ENCODE peak calls at places on chromosomes 3 and 15, in four cellular contexts. E is brain microvascular endothelial cell, M is coronary artery, A is GM12864. N is an unnamed sample.

GRCh38 chr15:89486726-89487050 is 9.7 kb downstream of the RHCG start:
- DNase-seq in E (no peak), M (no peak), A (peak; percentile 12), N (peak; percentile 69)

GRCh38 chr3:59482001-59482400 is 432.2 kb upstream of the CFAP20DC start:
- DNase-seq in M (no peak), A (no peak), E (no peak), N (no peak)

GRCh38 chr3:119893769-119894168 is 111.9 kb downstream of the NR1I2 start:
- DNase-seq in M (no peak), E (no peak), A (no peak), N (no peak)

GRCh38 chr3:98733055-98733777 is 29.9 kb upstream of the ST3GAL6 start:
- DNase-seq in M (no peak), E (no peak), A (no peak), N (peak; percentile 32)

GRCh38 chr15:41659855-41660234 is 360 bp upstream of the MGA start:
- DNase-seq in M (no peak), A (no peak), E (no peak), N (no peak)

GRCh38 chr15:96703794-96704550 is 373.5 kb downstream of the NR2F2 start:
- DNase-seq in E (no peak), M (no peak), A (no peak), N (no peak)

GRCh38 chr3:149216195-149216869 is 5.3 kb downstream of the CP start:
- DNase-seq in E (no peak), M (no peak), A (no peak), N (no peak)

GRCh38 chr3:125121246-125122010 is 65.6 kb upstream of the HEG1 start:
- DNase-seq in E (no peak), M (no peak), A (peak; percentile 73), N (peak; percentile 67)

GRCh38 chr3:38000242-38000916 is 9.8 kb downstream of the VILL start:
- DNase-seq in A (no peak), M (no peak), E (no peak), N (no peak)

GRCh38 chr3:71468311-71469130 is 115.0 kb downstream of the FOXP1 start:
- DNase-seq in E (no peak), A (no peak), M (no peak), N (no peak)

GRCh38 chr3:195181781-195182469 is 89.0 kb downstream of the XXYLT1 start:
- DNase-seq in M (no peak), A (no peak), E (no peak), N (no peak)

GRCh38 chr3:53085476-53085875 is 39.6 kb upstream of the SFMBT1 start:
- DNase-seq in A (no peak), M (peak; percentile 4), E (no peak), N (no peak)

GRCh38 chr3:113626513-113627371 is 69.7 kb downstream of the USF3 start:
- DNase-seq in M (no peak), A (peak; percentile 31), E (peak; percentile 71), N (peak; percentile 49)

GRCh38 chr3:53166781-53167291 is 5.8 kb downstream of the PRKCD start:
- DNase-seq in M (no peak), A (no peak), E (peak; percentile 25), N (no peak)

GRCh38 chr15:47750030-47750739 is 32.9 kb downstream of the SEMA6D start:
- DNase-seq in E (peak; percentile 83), M (no peak), A (no peak), N (no peak)

GRCh38 chr3:42680256-42680655 is 5.1 kb upstream of the KLHL40 start:
- DNase-seq in A (no peak), E (peak; percentile 29), M (no peak), N (no peak)

GRCh38 chr15:38254065-38254883 is 1.6 kb downstream of the SPRED1 start:
- DNase-seq in E (peak; percentile 57), A (peak; percentile 33), M (no peak), N (peak; percentile 20)

GRCh38 chr3:127462111-127462655 is 128.3 kb downstream of the TPRA1 start:
- DNase-seq in A (no peak), E (no peak), M (no peak), N (no peak)

GRCh38 chr3:170801597-170801996 is 68.4 kb downstream of the RPL22L1 start:
- DNase-seq in M (no peak), E (no peak), A (no peak), N (no peak)

GRCh38 chr3:64687381-64687780 is 419 bp downstream of the ADAMTS9 start:
- DNase-seq in A (no peak), M (peak; percentile 81), E (no peak), N (no peak)

GRCh38 chr3:64693031-64693430 is 5.2 kb upstream of the ADAMTS9 start:
- DNase-seq in A (no peak), E (no peak), M (no peak), N (no peak)

GRCh38 chr3:64687781-64688515 is at the start of gene ADAMTS9:
- DNase-seq in M (peak; percentile 92), A (no peak), E (peak; percentile 47), N (no peak)

GRCh38 chr3:64694127-64694526 is 6.3 kb upstream of the ADAMTS9 start:
- DNase-seq in E (no peak), A (no peak), M (no peak), N (no peak)

DNA sequence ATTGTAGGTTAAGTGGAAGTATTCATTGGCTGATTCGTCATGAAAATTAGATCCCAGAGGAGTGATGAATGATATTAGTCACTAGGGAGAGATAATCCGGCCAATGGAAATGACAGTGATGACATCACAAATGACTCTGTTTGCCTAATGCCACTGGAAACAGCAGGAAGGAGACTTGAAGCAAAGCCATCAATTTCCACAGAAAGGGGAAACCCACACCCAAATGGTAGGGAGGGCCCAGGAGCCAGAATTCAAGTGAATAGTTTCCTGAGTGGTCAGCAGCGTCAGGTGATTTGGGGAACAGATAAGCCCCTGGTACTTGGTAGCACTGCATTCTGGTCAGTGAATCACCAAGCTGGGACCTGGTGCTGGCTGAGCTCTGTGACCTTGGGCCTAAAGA is 3.3 kb upstream of the ADAMTS9 start:
- DNase-seq in E (no peak), M (no peak), A (no peak), N (no peak)
- TF ChIP-seq CTCF in E (no peak), M (no peak), A (no peak), N (no peak)

GRCh38 chr3:96700322-96701315 is 113.8 kb upstream of the EPHA6 start:
- DNase-seq in E (no peak), A (no peak), M (no peak), N (no peak)
- TF ChIP-seq CTCF in E (peak; percentile 56), A (no peak), M (no peak), N (no peak)

GRCh38 chr3:186772886-186773417 is 10.4 kb upstream of the EIF4A2 start:
- DNase-seq in E (no peak), M (peak; percentile 75), A (peak; percentile 66), N (peak; percentile 84)

GRCh38 chr3:186775999-186776398 is 7.4 kb upstream of the EIF4A2 start:
- DNase-seq in M (no peak), A (no peak), E (no peak), N (no peak)

DNA sequence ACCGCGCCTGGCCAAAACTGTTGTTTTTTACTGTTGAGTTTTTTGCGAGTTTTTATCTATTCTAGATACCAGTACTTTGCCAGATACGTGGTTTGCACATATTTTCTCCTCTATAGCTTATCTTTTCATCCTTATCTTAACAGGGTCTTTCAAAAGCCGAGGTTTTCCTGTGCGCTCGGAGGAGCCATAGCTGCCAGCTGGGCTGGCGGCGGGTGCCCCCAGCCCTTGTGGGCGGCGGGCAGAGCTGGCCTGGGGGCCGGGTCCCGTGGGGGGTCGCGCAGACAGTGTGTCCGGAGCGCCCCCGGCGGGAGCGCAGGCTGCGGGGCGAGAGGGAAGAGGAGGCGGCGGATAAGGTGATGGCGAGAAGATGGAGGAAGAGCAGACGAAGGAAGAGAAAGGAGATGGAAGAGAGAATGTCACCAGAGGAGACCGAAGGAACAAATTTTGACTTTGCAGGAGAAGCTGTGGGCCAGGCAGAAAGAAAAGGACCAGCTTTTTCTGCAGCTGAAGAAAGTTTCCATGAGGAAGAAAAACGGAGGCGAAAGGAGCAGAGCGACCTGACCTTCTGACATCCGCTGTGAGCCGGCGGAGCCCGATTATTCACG is 11.0 kb upstream of the EIF4A2 start:
- DNase-seq in A (no peak), M (no peak), E (no peak), N (no peak)
- TF ChIP-seq CTCF in A (no peak), M (no peak), E (no peak), N (no peak)

DNA sequence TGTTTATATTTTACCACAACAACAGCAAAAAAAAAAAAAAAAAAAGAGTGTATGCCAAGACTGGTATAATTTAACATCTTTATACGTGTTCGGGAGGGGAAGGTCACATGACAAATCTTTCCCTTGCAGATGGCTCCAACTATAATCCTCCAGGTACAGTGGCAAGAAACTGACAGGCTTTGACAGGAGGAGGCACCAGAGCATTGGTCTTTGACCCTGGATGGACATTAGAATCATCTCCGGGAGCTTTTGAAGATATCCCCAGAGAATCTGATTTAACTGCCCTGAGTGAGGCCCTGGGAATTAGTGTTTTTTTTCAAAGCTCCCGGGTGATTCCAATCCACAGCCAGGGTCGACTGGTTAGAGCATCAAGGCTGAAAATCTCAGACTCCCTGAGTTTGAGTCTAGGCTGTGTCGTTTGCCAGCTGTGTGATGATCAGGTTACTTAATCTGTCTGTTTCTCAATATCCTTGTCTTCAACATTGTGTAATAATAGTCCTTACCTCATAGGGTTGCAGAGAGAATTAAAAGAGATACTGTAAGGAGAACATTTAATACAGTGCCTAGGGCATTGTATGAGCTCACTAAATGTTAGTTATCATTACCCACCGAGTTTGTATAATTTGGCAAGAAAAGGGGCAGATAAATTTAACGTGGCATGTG is 8.9 kb upstream of the SEMA5B start:
- DNase-seq in E (peak; percentile 25), M (no peak), A (no peak), N (no peak)
- TF ChIP-seq CTCF in E (no peak), M (no peak), A (no peak), N (no peak)

GRCh38 chr3:33299395-33300081 is 22.3 kb downstream of the FBXL2 start:
- DNase-seq in A (no peak), M (no peak), E (peak; percentile 64), N (no peak)
- TF ChIP-seq CTCF in A (no peak), M (no peak), E (no peak), N (no peak)

GRCh38 chr15:28881170-28881569 is 4.6 kb upstream of the APBA2 start:
- DNase-seq in A (no peak), E (no peak), M (no peak), N (no peak)
- TF ChIP-seq CTCF in A (no peak), E (peak; percentile 32), M (no peak), N (no peak)

DNA sequence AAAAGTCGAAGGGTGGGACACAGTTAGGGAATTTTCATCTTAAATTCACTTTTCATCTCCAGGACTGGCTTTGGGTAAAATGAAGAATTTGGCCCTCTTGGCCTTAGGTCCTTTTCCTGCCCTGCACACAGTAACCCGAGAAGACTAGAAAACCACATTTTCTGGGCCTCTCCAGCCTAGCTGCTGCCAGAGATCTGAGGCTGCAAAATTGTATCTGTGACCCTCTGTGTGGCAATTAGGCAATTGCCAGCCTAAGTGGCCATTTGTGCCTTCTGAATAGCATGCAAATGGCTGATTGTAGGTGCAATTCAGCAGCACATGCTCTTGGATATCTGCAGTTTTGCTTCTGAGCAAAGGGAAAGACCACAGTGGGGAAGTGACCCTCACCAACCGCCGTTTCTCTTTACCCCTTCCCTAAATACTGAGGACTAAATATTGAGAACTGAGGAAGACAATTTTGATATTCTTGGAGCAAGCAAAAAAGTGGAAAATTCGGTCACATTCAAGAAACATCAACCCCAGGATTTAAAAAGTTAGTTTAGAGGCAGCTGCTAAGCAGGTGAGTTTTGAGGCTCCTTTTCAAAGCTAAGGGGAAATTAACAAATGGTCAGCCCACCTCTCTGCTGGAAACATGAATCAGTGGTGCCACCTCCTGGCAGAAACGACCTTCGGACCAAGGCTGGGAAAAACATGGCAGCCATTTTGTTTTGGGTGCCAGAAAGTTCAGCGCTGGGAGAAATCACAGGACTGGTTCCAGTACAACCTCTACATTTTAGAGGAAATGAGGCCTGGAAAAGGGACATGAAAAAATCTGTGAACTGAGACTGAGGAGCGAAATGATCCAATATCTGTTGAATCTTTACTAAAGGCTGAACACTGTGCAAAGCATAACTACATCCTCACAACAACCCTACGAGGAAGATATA is 56.6 kb upstream of the PRTG start:
- DNase-seq in E (peak; percentile 53), M (no peak), A (peak; percentile 12), N (peak; percentile 54)
- TF ChIP-seq CTCF in E (peak; percentile 85), M (no peak), A (peak; percentile 62), N (peak; percentile 60)

N was measured in GM10248.